ENCODE peak calls at places on chromosomes 7 and 10, in nine cellular contexts. J is SJSA1; O is transverse colon; S is left lung; G is left ventricle myocardium inferior; L is heart right ventricle; Z is CD4-positive, alpha-beta memory T cell; Q is effector memory CD4-positive, alpha-beta T cell; D is lung. Y is an unnamed sample.

GRCh38 chr10:1102392-1102791 is 46.2 kb downstream of the WDR37 start:
- DNase-seq in J (no peak), O (no peak), S (no peak), G (no peak), L (no peak), Z (no peak), Q (no peak), D (no peak), Y (no peak)

GRCh38 chr7:20374391-20374790 is 43.7 kb downstream of the ITGB8 start:
- DNase-seq in J (no peak), O (no peak), S (no peak), G (no peak), L (no peak), Z (no peak), Q (no peak), D (no peak), Y (peak; percentile 27)

GRCh38 chr10:9825491-9826018 is 1192.1 kb upstream of the CELF2 start:
- DNase-seq in J (no peak), O (no peak), S (no peak), G (no peak), L (no peak), Z (no peak), Q (no peak), D (no peak), Y (peak; percentile 91)

GRCh38 chr7:149050941-149051340 is 22.6 kb upstream of the PDIA4 start:
- DNase-seq in J (no peak), O (no peak), S (no peak), G (no peak), L (no peak), Z (no peak), Q (no peak), D (no peak), Y (no peak)

GRCh38 chr10:63671317-63671937 is 150.2 kb downstream of the REEP3 start:
- DNase-seq in J (peak; percentile 61), O (no peak), S (no peak), G (no peak), L (peak; percentile 29), Z (no peak), Q (no peak), D (no peak), Y (peak; percentile 26)

GRCh38 chr7:98189559-98189958 is 21.7 kb upstream of the BHLHA15 start:
- DNase-seq in J (no peak), O (no peak), S (no peak), G (no peak), L (no peak), Z (no peak), Q (no peak), D (no peak), Y (no peak)

GRCh38 chr7:123751816-123752215 is 3.0 kb upstream of the WASL start:
- DNase-seq in J (no peak), O (no peak), S (no peak), G (no peak), L (no peak), Z (no peak), Q (no peak), D (no peak), Y (no peak)

GRCh38 chr10:48658243-48658888 is 26.3 kb upstream of the WDFY4 start:
- DNase-seq in J (peak; percentile 47), O (peak; percentile 80), S (peak; percentile 70), G (peak; percentile 81), L (peak; percentile 73), Z (peak; percentile 22), Q (no peak), D (peak; percentile 72), Y (peak; percentile 90)

GRCh38 chr7:1318661-1319060 is 86.0 kb downstream of the UNCX start:
- DNase-seq in J (no peak), O (no peak), S (no peak), G (peak; percentile 6), L (no peak), Z (no peak), Q (no peak), D (no peak), Y (no peak)

GRCh38 chr7:137628211-137628610 is 218.6 kb downstream of the DGKI start:
- DNase-seq in J (no peak), O (no peak), S (no peak), G (no peak), L (no peak), Z (no peak), Q (no peak), D (no peak), Y (no peak)

GRCh38 chr10:132753596-132753995 is 32.4 kb downstream of the NKX6-2 start:
- DNase-seq in J (no peak), O (no peak), S (no peak), G (no peak), L (no peak), Z (no peak), Q (no peak), D (no peak), Y (peak; percentile 54)

GRCh38 chr7:116150588-116150987 is 59.8 kb upstream of the TES start:
- DNase-seq in J (no peak), O (no peak), S (no peak), G (no peak), L (no peak), Z (no peak), Q (no peak), D (no peak), Y (no peak)

GRCh38 chr7:117072620-117073118 is 119.4 kb downstream of the ST7 start:
- DNase-seq in J (no peak), O (peak; percentile 25), S (peak; percentile 73), G (peak; percentile 44), L (peak; percentile 72), Z (no peak), Q (no peak), D (peak; percentile 80), Y (peak; percentile 74)

GRCh38 chr10:132988988-132989387 is 46.6 kb upstream of the CFAP46 start:
- DNase-seq in J (no peak), O (no peak), S (no peak), G (no peak), L (no peak), Z (no peak), Q (no peak), D (no peak), Y (no peak)

DNA sequence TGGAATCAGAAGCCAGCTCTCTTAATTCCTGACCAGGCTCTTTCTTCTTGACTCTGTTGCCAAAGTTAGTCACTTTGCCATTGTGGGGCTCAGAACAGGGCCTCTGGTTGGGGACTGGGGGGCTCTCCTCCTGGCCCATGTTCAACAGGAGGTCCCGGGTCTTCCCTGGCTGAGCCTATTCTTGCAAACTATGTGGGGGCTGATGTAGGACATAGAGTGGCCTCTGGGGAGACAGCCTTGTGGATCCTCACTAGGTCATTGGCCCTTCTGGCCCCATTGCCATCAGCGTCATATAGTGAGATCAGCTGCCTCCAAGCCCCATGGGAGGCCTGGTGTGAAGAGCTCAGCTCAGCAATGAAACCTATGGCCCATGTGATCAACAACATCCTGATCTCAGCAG is 77.6 kb upstream of the LEP start:
- DNase-seq in J (no peak), O (no peak), S (no peak), G (no peak), L (no peak), Z (no peak), Q (no peak), D (no peak), Y (no peak)
- H3K27me3 ChIP-seq in J (peaks cover 45% of the 10 kb centered on the region), O (peaks cover 85% of the 10 kb centered on the region), S (peaks cover 90% of the 10 kb centered on the region), G (peaks cover 100% of the 10 kb centered on the region), L (peaks cover 86% of the 10 kb centered on the region), Z (peaks cover 8% of the 10 kb centered on the region), Q (peaks cover 30% of the 10 kb centered on the region), D (no peaks in the 10 kb centered on the region), Y (no peaks in the 10 kb centered on the region)

GRCh38 chr7:50782376-50783208 is at the start of gene GRB10:
- DNase-seq in J (no peak), O (no peak), S (no peak), G (peak; percentile 52), L (peak; percentile 37), Z (no peak), Q (no peak), D (no peak), Y (peak; percentile 32)
- H3K27ac ChIP-seq in J (no peak within 1 kb of the TSS), O (no peak within 1 kb of the TSS), S (no peak within 1 kb of the TSS), G (peak within 1 kb of the TSS; percentile 39), L (no peak within 1 kb of the TSS), Z (no peak within 1 kb of the TSS), Q (no peak within 1 kb of the TSS), D (no peak within 1 kb of the TSS), Y (no peak within 1 kb of the TSS)

GRCh38 chr10:117536862-117537435 is 5.6 kb upstream of the EMX2 start:
- DNase-seq in J (no peak), O (no peak), S (no peak), G (no peak), L (no peak), Z (no peak), Q (no peak), D (no peak), Y (no peak)

GRCh38 chr10:117534321-117535044 is 8.1 kb upstream of the EMX2 start:
- DNase-seq in J (no peak), O (no peak), S (no peak), G (no peak), L (no peak), Z (no peak), Q (no peak), D (no peak), Y (no peak)

GRCh38 chr10:117535045-117535751 is 7.3 kb upstream of the EMX2 start:
- DNase-seq in J (no peak), O (no peak), S (no peak), G (no peak), L (no peak), Z (no peak), Q (no peak), D (no peak), Y (no peak)

GRCh38 chr10:117536359-117536861 is 6.1 kb upstream of the EMX2 start:
- DNase-seq in J (no peak), O (no peak), S (no peak), G (no peak), L (no peak), Z (no peak), Q (no peak), D (no peak), Y (no peak)

DNA sequence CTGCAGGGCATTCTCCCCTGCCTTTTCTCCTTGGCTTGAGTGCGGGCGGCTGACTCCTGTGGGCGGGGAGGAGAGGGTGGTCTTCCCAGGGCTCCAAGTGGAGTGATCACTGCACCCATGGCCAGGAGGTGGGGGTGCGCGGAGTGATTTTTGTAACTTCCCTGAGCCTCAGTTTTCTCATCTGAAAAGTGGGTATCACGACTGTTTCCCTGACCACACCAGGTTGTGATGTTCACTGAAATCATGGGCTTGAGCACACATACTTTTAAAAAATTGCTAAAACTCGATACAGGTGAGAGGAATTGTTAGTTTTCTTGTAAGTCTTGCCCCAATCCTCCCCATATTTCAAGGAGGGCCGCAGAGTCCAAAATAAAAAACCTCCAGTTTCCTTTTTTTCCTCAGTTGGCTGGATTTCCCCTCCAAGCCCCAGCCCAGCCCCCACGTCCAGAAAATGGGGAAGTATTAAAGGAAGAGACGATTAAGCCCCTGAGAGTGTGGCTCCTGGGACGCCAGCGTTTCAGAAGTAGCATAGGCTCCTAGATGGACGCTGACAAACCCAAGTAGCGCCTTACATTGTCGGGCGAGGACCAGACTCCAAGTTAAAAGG is 6.7 kb upstream of the EMX2 start:
- DNase-seq in J (no peak), O (no peak), S (no peak), G (no peak), L (no peak), Z (no peak), Q (no peak), D (no peak), Y (no peak)
- H3K9me3 ChIP-seq in J (no peaks in the 10 kb centered on the region), O (no peaks in the 10 kb centered on the region), S (no peaks in the 10 kb centered on the region), G (no peaks in the 10 kb centered on the region), L (no peaks in the 10 kb centered on the region), Z (no peaks in the 10 kb centered on the region), Q (no peaks in the 10 kb centered on the region), D (peaks cover 8% of the 10 kb centered on the region), Y (no peaks in the 10 kb centered on the region)

DNA sequence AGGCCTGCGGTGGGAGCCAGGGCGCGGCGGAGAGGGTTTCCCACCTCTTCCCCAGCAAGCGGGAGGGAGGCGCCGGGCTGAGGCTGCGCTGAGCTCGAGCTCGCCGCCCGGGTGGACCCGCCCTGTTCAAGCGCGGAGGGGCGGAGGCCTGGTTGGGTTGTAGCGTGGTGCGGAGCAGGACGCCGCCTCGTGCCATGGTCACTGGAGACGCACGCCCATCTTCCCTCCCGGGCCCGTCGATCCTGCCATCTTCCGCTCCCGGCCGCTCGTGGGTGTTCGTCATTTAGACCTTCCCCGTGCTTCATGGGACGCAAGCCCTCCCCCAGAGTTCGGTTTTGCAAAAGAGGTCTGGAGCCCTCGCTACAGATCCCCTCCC is 9.3 kb upstream of the EN2 start:
- DNase-seq in J (no peak), O (no peak), S (no peak), G (no peak), L (no peak), Z (no peak), Q (no peak), D (no peak), Y (no peak)
- H3K27me3 ChIP-seq in J (peaks cover 85% of the 10 kb centered on the region), O (peaks cover 93% of the 10 kb centered on the region), S (peaks cover 96% of the 10 kb centered on the region), G (peaks cover 96% of the 10 kb centered on the region), L (peaks cover 91% of the 10 kb centered on the region), Z (peaks cover 24% of the 10 kb centered on the region), Q (peaks cover 38% of the 10 kb centered on the region), D (peaks cover 22% of the 10 kb centered on the region), Y (peaks cover 7% of the 10 kb centered on the region)

Y was measured in testis.